ENCODE peak calls at places on chromosomes 3 and 15, in four cellular contexts. H, G, Y and F are unnamed samples.

GRCh38 chr3:140223631-140224030 is 288.6 kb downstream of the CLSTN2 start:
- DNase-seq in Y (no peak), H (no peak), G (no peak), F (no peak)

GRCh38 chr3:63349583-63350177 is 71.6 kb downstream of the SYNPR start:
- DNase-seq in G (no peak), Y (peak; percentile 56), H (peak; percentile 36), F (no peak)

GRCh38 chr3:17057316-17057715 is 172.6 kb downstream of the PLCL2 start:
- DNase-seq in H (no peak), G (no peak), Y (no peak), F (no peak)

GRCh38 chr15:73996939-73997338 is 2.4 kb downstream of the PML start:
- DNase-seq in Y (no peak), H (no peak), G (peak; percentile 50), F (no peak)

GRCh38 chr3:98780343-98780742 is 17.2 kb downstream of the ST3GAL6 start:
- DNase-seq in H (no peak), Y (no peak), G (no peak), F (no peak)

GRCh38 chr3:131008326-131008725 is 18.3 kb downstream of the ASTE1 start:
- DNase-seq in H (no peak), Y (no peak), G (no peak), F (no peak)

GRCh38 chr3:185939721-185940120 is 1.9 kb upstream of the TRA2B start:
- DNase-seq in Y (no peak), H (no peak), G (no peak), F (no peak)

GRCh38 chr3:81716870-81717509 is 44.5 kb downstream of the GBE1 start:
- DNase-seq in Y (no peak), H (no peak), G (no peak), F (no peak)

GRCh38 chr3:136671921-136672320 is 80.3 kb downstream of the STAG1 start:
- DNase-seq in H (no peak), Y (no peak), G (no peak), F (no peak)

GRCh38 chr15:48861813-48862431 is 16.0 kb upstream of the EID1 start:
- DNase-seq in Y (peak; percentile 8), H (no peak), G (no peak), F (no peak)

GRCh38 chr15:71440479-71441071 is 325.3 kb downstream of the THSD4 start:
- DNase-seq in H (no peak), G (no peak), Y (no peak), F (no peak)

GRCh38 chr15:89672221-89673161 is 6.7 kb downstream of the PLIN1 start:
- DNase-seq in H (no peak), G (no peak), Y (no peak), F (no peak)

GRCh38 chr15:101039461-101039860 is 120.3 kb downstream of the LRRK1 start:
- DNase-seq in G (no peak), H (no peak), Y (peak; percentile 2), F (no peak)

GRCh38 chr3:72604287-72604686 is 244.0 kb downstream of the SHQ1 start:
- DNase-seq in Y (no peak), G (no peak), H (no peak), F (no peak)

GRCh38 chr3:128488995-128489859 is 3.8 kb downstream of the GATA2 start:
- DNase-seq in G (peak; percentile 67), Y (no peak), H (peak; percentile 78), F (no peak)

GRCh38 chr3:68172039-68172438 is 517.6 kb upstream of the SUCLG2 start:
- DNase-seq in Y (no peak), G (no peak), H (no peak), F (no peak)

GRCh38 chr3:11197471-11197870 is 43.2 kb downstream of the HRH1 start:
- DNase-seq in G (no peak), H (no peak), Y (no peak), F (no peak)

GRCh38 chr3:101936419-101937331 is 87.4 kb downstream of the NFKBIZ start:
- DNase-seq in H (no peak), G (no peak), Y (no peak), F (no peak)

GRCh38 chr3:17747184-17747889 is 4.9 kb upstream of the TBC1D5 start:
- DNase-seq in H (no peak), G (no peak), Y (no peak), F (no peak)

GRCh38 chr3:100563652-100564215 is 45.7 kb upstream of the ADGRG7 start:
- DNase-seq in H (no peak), G (no peak), Y (no peak), F (no peak)

GRCh38 chr3:60839242-60839641 is 412.0 kb downstream of the FHIT start:
- DNase-seq in G (no peak), H (no peak), Y (no peak), F (no peak)

GRCh38 chr3:119665954-119666559 is 5.7 kb upstream of the POPDC2 start:
- DNase-seq in Y (no peak), G (no peak), H (no peak), F (no peak)

GRCh38 chr15:32838820-32839219 is 121.0 kb downstream of the GREM1 start:
- DNase-seq in G (no peak), Y (no peak), H (no peak), F (no peak)

GRCh38 chr3:114417265-114417664 is 123.4 kb downstream of the TIGIT start:
- DNase-seq in Y (no peak), H (no peak), G (no peak), F (no peak)

GRCh38 chr15:80138962-80139361 is 13.8 kb upstream of the FAH start:
- DNase-seq in Y (no peak), H (no peak), G (no peak), F (no peak)

GRCh38 chr3:111326144-111326995 is 215.6 kb upstream of the CD96 start:
- DNase-seq in H (no peak), G (no peak), Y (no peak), F (no peak)

GRCh38 chr15:31435256-31435781 is 108.7 kb downstream of the KLF13 start:
- DNase-seq in H (peak; percentile 62), Y (peak; percentile 88), G (peak; percentile 89), F (peak; percentile 76)

GRCh38 chr3:47441796-47442551 is 33.8 kb downstream of the SCAP start:
- DNase-seq in H (no peak), Y (peak; percentile 52), G (no peak), F (peak; percentile 60)

GRCh38 chr15:38844683-38845195 is 280.1 kb upstream of the RASGRP1 start:
- DNase-seq in H (no peak), G (no peak), Y (no peak), F (no peak)

GRCh38 chr3:99213019-99213418 is 311.5 kb upstream of the DCBLD2 start:
- DNase-seq in G (no peak), H (no peak), Y (no peak), F (no peak)

GRCh38 chr3:31533169-31533870 is 595 bp downstream of the STT3B start:
- DNase-seq in H (peak; percentile 32), G (peak; percentile 80), Y (peak; percentile 66), F (peak; percentile 58)

GRCh38 chr3:170725285-170725731 is 139.4 kb upstream of the SLC7A14 start:
- DNase-seq in Y (no peak), H (no peak), G (no peak), F (no peak)

DNA sequence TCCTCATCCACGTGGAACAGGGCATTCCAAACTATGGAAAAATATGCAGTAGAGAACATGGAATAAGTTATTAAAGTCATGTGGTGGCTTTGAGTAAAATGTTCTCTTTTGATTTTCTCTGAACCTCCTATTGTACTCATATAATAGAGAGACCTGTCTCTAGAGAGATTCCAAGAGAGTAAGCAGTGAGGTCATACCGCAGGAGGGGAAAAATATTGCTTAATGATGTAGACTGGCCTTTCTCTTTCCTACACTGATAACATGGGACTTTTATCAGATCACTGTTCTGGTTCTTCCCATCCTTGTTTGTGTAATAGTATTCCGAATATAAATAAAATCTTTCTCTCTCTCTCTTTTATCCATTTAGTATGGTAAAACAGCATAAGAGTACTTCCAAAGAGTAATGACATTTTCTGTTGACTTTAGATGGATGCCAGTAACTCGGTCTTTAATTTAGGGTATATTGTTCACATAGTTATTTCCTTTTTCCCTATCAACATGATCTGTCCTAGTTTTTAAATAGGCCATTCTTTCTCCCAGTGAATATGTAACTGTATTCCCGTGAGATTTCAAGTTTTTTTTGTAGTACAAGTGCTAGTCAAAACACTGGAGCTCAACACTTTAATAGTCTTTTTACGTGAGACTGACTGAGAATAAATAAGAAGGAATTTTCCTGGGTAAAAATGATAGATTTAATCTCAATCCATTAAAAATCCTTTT is 814.0 kb upstream of the LMCD1 start:
- DNase-seq in Y (no peak), H (no peak), G (no peak), F (no peak)
- TF ChIP-seq POLR2AphosphoS5 in Y (no peak), H (no peak), G (no peak), F (no peak)

GRCh38 chr3:125357032-125357658 is 18.0 kb downstream of the ZNF148 start:
- DNase-seq in Y (peak; percentile 26), G (peak; percentile 79), H (peak; percentile 53), F (no peak)
- TF ChIP-seq POLR2A in Y (no peak), G (no peak), H (no peak), F (no peak)

DNA sequence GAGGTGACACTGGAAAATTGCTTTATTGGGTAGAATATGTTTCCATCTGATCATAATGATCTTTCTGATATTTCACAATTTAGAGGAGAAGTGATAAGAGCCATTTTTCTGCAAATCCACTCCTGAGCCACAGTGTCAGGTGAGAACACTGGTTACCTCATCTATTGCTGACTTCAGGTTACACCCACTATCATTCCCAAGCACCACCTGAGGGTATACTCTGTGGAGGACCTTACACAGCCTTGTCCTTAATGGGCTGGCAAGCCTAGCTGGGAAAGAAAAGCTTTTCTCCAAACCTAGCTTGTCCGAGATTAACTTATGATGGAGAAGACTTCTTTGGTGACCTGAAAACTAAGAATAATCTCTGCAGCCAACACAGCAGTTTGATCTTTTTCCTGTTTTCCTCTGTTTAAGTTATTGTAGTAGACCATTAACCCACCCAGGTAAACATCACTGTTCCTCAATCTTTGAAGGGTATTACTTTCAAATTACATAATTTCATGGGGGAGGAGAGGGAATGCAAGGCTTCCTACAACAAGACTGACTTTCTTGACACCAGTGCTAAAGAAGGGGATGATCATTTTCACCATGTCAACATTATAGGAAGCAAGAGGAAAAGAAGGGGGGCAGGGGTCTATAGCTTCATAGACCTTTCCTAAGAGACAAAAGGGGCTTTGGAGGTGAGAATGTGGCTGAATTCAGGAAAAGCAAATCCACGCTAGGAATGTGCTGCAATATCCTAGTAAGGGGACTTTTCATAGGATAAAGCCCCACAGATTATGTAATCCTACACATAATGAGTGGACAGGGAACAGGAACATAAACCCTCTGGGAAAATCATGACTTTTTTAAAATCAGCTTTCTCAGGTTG is 1.7 kb downstream of the NCEH1 start:
- DNase-seq in H (no peak), G (no peak), Y (peak; percentile 23), F (no peak)
- H3K4me3 ChIP-seq in H (no peak overlapping the region), G (peak overlapping the region; percentile 63), Y (peak overlapping the region; percentile 56), F (peak overlapping the region; percentile 74)

GRCh38 chr3:49021813-49022720 is at the start of gene NDUFAF3:
- DNase-seq in G (peak; percentile 96), Y (peak; percentile 95), H (peak; percentile 87), F (peak; percentile 90)
- TF ChIP-seq POLR2AphosphoS5 in G (peak; percentile 86), Y (peak; percentile 90), H (peak; percentile 48), F (peak; percentile 88)

DNA sequence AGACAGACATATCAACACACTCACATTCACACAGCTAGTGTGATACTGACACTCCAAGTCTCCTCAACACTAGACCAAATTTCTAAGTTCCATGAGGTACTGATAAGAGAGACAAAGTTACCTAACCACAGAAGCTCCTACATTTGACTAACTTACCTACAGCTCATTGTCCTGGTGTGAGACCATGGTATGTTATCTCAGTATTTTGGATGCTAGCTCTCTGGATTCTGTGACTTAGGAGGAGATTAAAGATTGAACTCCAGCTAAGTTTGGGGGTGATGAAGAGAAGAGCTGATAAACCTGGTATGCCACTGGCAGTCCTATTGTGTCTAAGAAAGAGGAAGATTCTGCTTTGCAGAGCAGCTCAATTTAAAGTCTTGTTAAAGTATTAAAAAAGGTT is 144.0 kb upstream of the MYRIP start:
- DNase-seq in G (no peak), Y (no peak), H (no peak), F (no peak)
- TF ChIP-seq POLR2A in G (no peak), Y (no peak), H (no peak), F (no peak)